ENCODE peak calls at places on chromosomes 13 and 19, in five cellular contexts. H is HepG2, O is H1, D is K562, Z is GM12878. C is an unnamed sample.

GRCh38 chr19:48842744-48843162 is 6.5 kb upstream of the HSD17B14 start:
- DNase-seq in H (peak), O (no peak), D (peak), Z (no peak), C (peak)

GRCh38 chr13:33524086-33524485 is 238.5 kb upstream of the STARD13 start:
- DNase-seq in H (no peak), O (no peak), D (no peak), Z (no peak), C (no peak)

GRCh38 chr19:30402790-30403189 is 30.6 kb downstream of the ZNF536 start:
- DNase-seq in H (no peak), O (no peak), D (no peak), Z (no peak), C (no peak)

GRCh38 chr19:14004619-14005380 is 1.3 kb downstream of the RFX1 start:
- DNase-seq in H (peak), O (no peak), D (peak), Z (peak), C (no peak)

GRCh38 chr13:88751994-88752393 is 1080.8 kb downstream of the SLITRK5 start:
- DNase-seq in H (no peak), O (no peak), D (no peak), Z (no peak), C (no peak)

GRCh38 chr19:679418-680286 is 3.5 kb downstream of the FSTL3 start:
- DNase-seq in H (no peak), O (no peak), D (peak), Z (no peak), C (no peak)

GRCh38 chr19:35596366-35596999 is 10.5 kb downstream of the PMIS2 start:
- DNase-seq in H (peak), O (no peak), D (peak), Z (peak), C (no peak)

GRCh38 chr13:109400192-109400591 is 386.2 kb downstream of the IRS2 start:
- DNase-seq in H (no peak), O (no peak), D (no peak), Z (no peak), C (no peak)

GRCh38 chr13:36480726-36481485 is 48.6 kb downstream of the CCNA1 start:
- DNase-seq in H (no peak), O (no peak), D (no peak), Z (no peak), C (no peak)

GRCh38 chr13:47184311-47184710 is 287.5 kb upstream of the HTR2A start:
- DNase-seq in H (no peak), O (no peak), D (no peak), Z (no peak), C (no peak)

GRCh38 chr19:39705578-39706188 is 1.4 kb downstream of the LGALS14 start:
- DNase-seq in H (no peak), O (no peak), D (no peak), Z (no peak), C (no peak)

GRCh38 chr13:60957816-60958215 is 457.8 kb downstream of the PCDH20 start:
- DNase-seq in H (no peak), O (no peak), D (no peak), Z (no peak), C (no peak)

GRCh38 chr13:113029487-113030258 is 60.7 kb downstream of the MCF2L start:
- DNase-seq in H (peak), O (no peak), D (peak), Z (no peak), C (no peak)

GRCh38 chr19:32924200-32924599 is 47.6 kb downstream of the CEP89 start:
- DNase-seq in H (no peak), O (no peak), D (no peak), Z (no peak), C (no peak)

GRCh38 chr19:3254520-3254919 is 30.1 kb downstream of the CELF5 start:
- DNase-seq in H (no peak), O (no peak), D (no peak), Z (no peak), C (no peak)

GRCh38 chr19:7883796-7884570 is 4.3 kb upstream of the LRRC8E start:
- DNase-seq in H (no peak), O (no peak), D (no peak), Z (no peak), C (no peak)

GRCh38 chr13:68368922-68369321 is 1138.8 kb upstream of the PCDH9 start:
- DNase-seq in H (no peak), O (no peak), D (no peak), Z (no peak), C (no peak)

GRCh38 chr19:8252922-8253589 is 43.9 kb downstream of the CERS4 start:
- DNase-seq in H (peak), O (peak), D (peak), Z (peak), C (peak)

GRCh38 chr19:17807731-17808316 is 12.9 kb downstream of the B3GNT3 start:
- DNase-seq in H (no peak), O (no peak), D (no peak), Z (no peak), C (no peak)

GRCh38 chr19:10642473-10642872 is 11.7 kb upstream of the ILF3 start:
- DNase-seq in H (no peak), O (no peak), D (no peak), Z (no peak), C (no peak)
- TF ChIP-seq ZNF274 in H (no peak), O (no peak), D (no peak), Z (no peak), C (no peak)

GRCh38 chr13:79311456-79311855 is 94.6 kb downstream of the RBM26 start:
- DNase-seq in H (no peak), O (no peak), D (no peak), Z (no peak), C (no peak)

GRCh38 chr13:79307433-79307861 is 98.6 kb downstream of the RBM26 start:
- DNase-seq in H (peak), O (no peak), D (no peak), Z (no peak), C (no peak)

GRCh38 chr13:79306650-79307049 is 99.4 kb downstream of the RBM26 start:
- DNase-seq in H (no peak), O (no peak), D (no peak), Z (no peak), C (no peak)

GRCh38 chr13:79309690-79310089 is 96.4 kb downstream of the RBM26 start:
- DNase-seq in H (no peak), O (no peak), D (no peak), Z (no peak), C (no peak)

DNA sequence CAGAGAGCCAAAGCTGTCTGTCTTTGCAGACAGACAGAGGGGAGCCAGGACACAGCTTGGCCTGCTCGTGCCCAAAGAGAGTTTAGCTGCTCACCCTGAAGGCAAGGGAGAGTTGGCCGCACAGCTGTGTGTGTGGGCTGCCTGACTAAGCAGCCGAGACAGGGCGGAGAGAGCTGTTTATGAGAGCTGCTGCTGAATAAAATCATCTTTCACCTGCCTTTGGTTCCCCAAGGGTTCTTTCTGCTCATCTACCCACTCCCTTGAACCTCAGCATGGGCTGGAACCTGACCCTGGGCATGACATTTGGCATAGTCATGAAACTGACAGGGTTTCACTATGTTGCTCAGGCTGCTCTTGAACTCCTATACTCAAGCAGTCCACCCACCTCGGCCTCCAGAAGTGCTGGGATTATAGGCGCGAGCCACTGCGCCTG is 98.2 kb downstream of the RBM26 start:
- DNase-seq in H (no peak), O (no peak), D (no peak), Z (no peak), C (no peak)
- TF ChIP-seq SP1 in H (no peak), O (no peak), D (no peak), Z (no peak), C (no peak)

GRCh38 chr13:98900442-98900841 is 77.4 kb downstream of the DOCK9 start:
- DNase-seq in H (no peak), O (no peak), D (no peak), Z (no peak), C (no peak)

GRCh38 chr13:98906746-98907502 is 70.9 kb downstream of the DOCK9 start:
- DNase-seq in H (no peak), O (no peak), D (no peak), Z (no peak), C (no peak)

GRCh38 chr13:98909016-98909415 is 68.8 kb downstream of the DOCK9 start:
- DNase-seq in H (no peak), O (no peak), D (no peak), Z (no peak), C (no peak)

GRCh38 chr13:98910501-98910951 is 67.3 kb downstream of the DOCK9 start:
- DNase-seq in H (peak), O (no peak), D (peak), Z (no peak), C (peak)

GRCh38 chr13:98905199-98905598 is 72.7 kb downstream of the DOCK9 start:
- DNase-seq in H (no peak), O (no peak), D (no peak), Z (no peak), C (no peak)
- TF ChIP-seq ZNF274 in H (no peak), O (no peak), D (no peak), Z (no peak), C (no peak)

DNA sequence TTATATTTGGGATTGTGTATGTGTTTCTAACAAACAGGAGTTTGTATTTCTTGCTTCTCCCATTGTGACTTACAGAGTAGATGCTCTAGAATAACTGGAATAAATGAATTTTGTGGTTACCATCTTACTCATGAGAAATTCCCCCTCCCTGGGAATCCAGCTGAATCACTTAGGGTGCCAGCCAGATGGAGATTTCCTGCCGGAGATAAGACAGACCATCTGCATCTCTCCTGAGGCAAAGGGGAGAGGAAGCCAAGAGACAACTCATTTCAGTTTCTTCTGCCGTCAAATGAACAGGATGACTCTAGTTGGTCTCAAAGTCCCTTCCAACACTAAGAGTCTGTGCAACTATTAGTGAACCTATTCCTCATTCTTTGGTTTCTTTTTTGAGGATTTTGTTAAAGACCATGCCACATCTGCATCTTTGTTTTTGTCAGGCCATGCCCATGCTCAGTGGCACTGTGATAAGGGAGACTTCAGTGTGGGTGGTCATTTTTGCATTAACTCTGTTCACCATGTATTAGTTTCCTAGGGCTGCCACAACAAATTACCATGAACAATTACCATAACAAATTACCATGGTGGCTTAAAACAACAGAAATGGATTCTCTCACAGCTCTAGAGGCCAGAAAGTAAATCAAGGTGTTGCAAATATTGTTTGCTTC is 112.8 kb downstream of the NDFIP2 start:
- DNase-seq in H (no peak), O (no peak), D (no peak), Z (no peak), C (no peak)
- TF ChIP-seq SP1 in H (no peak), O (no peak), D (no peak), Z (no peak), C (no peak)

C was measured in HCT116.